ENCODE peak calls at places on chromosomes 2 and 18, in five cellular contexts. One of them, this sample, is unnamed.

GRCh38 chr18:23585007-23585871 is 1.1 kb downstream of the NPC1 start:
- DNase-seq in NB4: peak
- DNase-seq in tibial nerve: no peak
- DNase-seq in ovary: no peak
- DNase-seq in IMR-90: no peak
- DNase-seq in this sample: peak

GRCh38 chr2:168452781-168453180 is 3.3 kb upstream of the CERS6 start:
- DNase-seq in NB4: no peak
- DNase-seq in tibial nerve: no peak
- DNase-seq in ovary: no peak
- DNase-seq in IMR-90: no peak
- DNase-seq in this sample: no peak

GRCh38 chr2:200931227-200931626 is 32.2 kb downstream of the ORC2 start:
- DNase-seq in NB4: peak
- DNase-seq in tibial nerve: no peak
- DNase-seq in ovary: no peak
- DNase-seq in IMR-90: peak
- DNase-seq in this sample: no peak

GRCh38 chr2:42753188-42753813 is 10.6 kb downstream of the OXER1 start:
- DNase-seq in NB4: peak
- DNase-seq in tibial nerve: no peak
- DNase-seq in ovary: no peak
- DNase-seq in IMR-90: no peak
- DNase-seq in this sample: no peak

GRCh38 chr2:131027566-131028528 is 65.4 kb downstream of the FAM168B start:
- DNase-seq in NB4: no peak
- DNase-seq in tibial nerve: no peak
- DNase-seq in ovary: no peak
- DNase-seq in IMR-90: no peak
- DNase-seq in this sample: no peak

GRCh38 chr2:174013310-174013751 is 48.2 kb upstream of the SP3 start:
- DNase-seq in NB4: peak
- DNase-seq in tibial nerve: peak
- DNase-seq in ovary: peak
- DNase-seq in IMR-90: no peak
- DNase-seq in this sample: peak

GRCh38 chr2:86453838-86454237 is 12.7 kb downstream of the KDM3A start:
- DNase-seq in NB4: no peak
- DNase-seq in tibial nerve: peak
- DNase-seq in ovary: peak
- DNase-seq in IMR-90: peak
- DNase-seq in this sample: peak

GRCh38 chr2:100524331-100524730 is 38.5 kb upstream of the PDCL3 start:
- DNase-seq in NB4: no peak
- DNase-seq in tibial nerve: no peak
- DNase-seq in ovary: no peak
- DNase-seq in IMR-90: peak
- DNase-seq in this sample: no peak

GRCh38 chr18:45275367-45276113 is 339.7 kb upstream of the SLC14A2 start:
- DNase-seq in NB4: peak
- DNase-seq in tibial nerve: peak
- DNase-seq in ovary: no peak
- DNase-seq in IMR-90: peak
- DNase-seq in this sample: no peak

GRCh38 chr2:88857951-88858406 is 166.5 kb downstream of the RPIA start:
- DNase-seq in NB4: peak
- DNase-seq in tibial nerve: no peak
- DNase-seq in ovary: no peak
- DNase-seq in IMR-90: peak
- DNase-seq in this sample: no peak

GRCh38 chr2:233124449-233125080 is 64.4 kb downstream of the INPP5D start:
- DNase-seq in NB4: peak
- DNase-seq in tibial nerve: no peak
- DNase-seq in ovary: no peak
- DNase-seq in IMR-90: no peak
- DNase-seq in this sample: peak

GRCh38 chr2:95036491-95037289 is 11.2 kb downstream of the MAL start:
- DNase-seq in NB4: no peak
- DNase-seq in tibial nerve: no peak
- DNase-seq in ovary: no peak
- DNase-seq in IMR-90: no peak
- DNase-seq in this sample: no peak

GRCh38 chr2:111029135-111029927 is 91.4 kb upstream of the BCL2L11 start:
- DNase-seq in NB4: peak
- DNase-seq in tibial nerve: no peak
- DNase-seq in ovary: no peak
- DNase-seq in IMR-90: no peak
- DNase-seq in this sample: no peak

GRCh38 chr2:128384956-128385355 is 66.3 kb upstream of the HS6ST1 start:
- DNase-seq in NB4: no peak
- DNase-seq in tibial nerve: no peak
- DNase-seq in ovary: no peak
- DNase-seq in IMR-90: no peak
- DNase-seq in this sample: no peak

GRCh38 chr2:182522428-182522896 is 95.6 kb upstream of the PDE1A start:
- DNase-seq in NB4: no peak
- DNase-seq in tibial nerve: no peak
- DNase-seq in ovary: no peak
- DNase-seq in IMR-90: no peak
- DNase-seq in this sample: no peak

DNA sequence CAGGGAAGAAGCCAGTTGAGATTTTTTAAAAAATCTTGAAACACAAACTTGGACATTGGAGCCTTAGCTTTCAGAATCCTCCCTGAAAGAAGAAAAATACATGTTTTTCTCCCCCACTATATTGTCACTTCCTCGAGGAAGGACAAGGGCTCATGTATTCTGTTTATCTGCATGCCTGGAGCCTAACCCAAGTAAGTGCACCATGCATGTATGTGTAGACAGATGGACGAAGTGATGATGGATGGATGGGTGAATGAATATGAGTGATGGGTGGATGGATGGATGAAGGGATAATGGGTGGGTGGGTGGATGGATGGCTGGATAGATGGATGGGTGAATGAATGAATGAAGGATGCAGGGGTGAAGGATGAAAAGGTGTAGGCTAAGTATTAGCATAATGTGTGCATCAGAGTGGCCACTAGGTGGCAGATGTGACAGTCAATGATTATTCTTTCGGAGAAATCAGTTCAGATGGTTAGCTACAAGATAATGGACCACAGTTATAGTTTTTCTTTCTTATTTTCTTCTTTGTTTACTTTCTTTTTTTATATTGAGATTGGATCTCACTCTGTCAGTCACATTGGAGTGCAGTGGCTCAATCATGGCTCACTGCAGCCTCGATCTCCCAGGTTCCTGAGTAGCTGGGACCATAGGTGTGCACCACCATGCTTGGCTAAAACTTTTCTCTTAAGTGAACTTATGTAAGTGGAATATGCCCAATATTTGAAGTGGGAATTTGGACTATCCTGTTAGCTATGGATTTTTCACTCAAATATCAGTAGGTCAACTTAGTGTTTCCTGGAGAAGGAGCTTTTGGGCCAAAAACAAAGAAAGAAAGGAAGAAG is 18.5 kb upstream of the CCDC93 start:
- DNase-seq in NB4: peak
- DNase-seq in tibial nerve: peak
- DNase-seq in ovary: peak
- DNase-seq in IMR-90: peak
- DNase-seq in this sample: peak
- H3K4me3 ChIP-seq in NB4: no peak
- H3K4me3 ChIP-seq in tibial nerve: no peak
- H3K4me3 ChIP-seq in ovary: no peak
- H3K4me3 ChIP-seq in IMR-90: no peak
- H3K4me3 ChIP-seq in this sample: no peak

GRCh38 chr2:96359310-96359709 is 23.7 kb downstream of the NCAPH start:
- DNase-seq in NB4: peak
- DNase-seq in tibial nerve: peak
- DNase-seq in ovary: no peak
- DNase-seq in IMR-90: no peak
- DNase-seq in this sample: no peak
- TF ChIP-seq CTCF in NB4: peak
- TF ChIP-seq CTCF in tibial nerve: peak
- TF ChIP-seq CTCF in ovary: no peak
- TF ChIP-seq CTCF in IMR-90: no peak
- TF ChIP-seq CTCF in this sample: peak

GRCh38 chr2:46915811-46916630 is 415 bp upstream of the MCFD2 start:
- DNase-seq in NB4: peak
- DNase-seq in tibial nerve: peak
- DNase-seq in ovary: peak
- DNase-seq in IMR-90: peak
- DNase-seq in this sample: peak
- TF ChIP-seq POLR2A in NB4: peak
- TF ChIP-seq POLR2A in tibial nerve: peak
- TF ChIP-seq POLR2A in ovary: peak
- TF ChIP-seq POLR2A in IMR-90: peak
- TF ChIP-seq POLR2A in this sample: peak

DNA sequence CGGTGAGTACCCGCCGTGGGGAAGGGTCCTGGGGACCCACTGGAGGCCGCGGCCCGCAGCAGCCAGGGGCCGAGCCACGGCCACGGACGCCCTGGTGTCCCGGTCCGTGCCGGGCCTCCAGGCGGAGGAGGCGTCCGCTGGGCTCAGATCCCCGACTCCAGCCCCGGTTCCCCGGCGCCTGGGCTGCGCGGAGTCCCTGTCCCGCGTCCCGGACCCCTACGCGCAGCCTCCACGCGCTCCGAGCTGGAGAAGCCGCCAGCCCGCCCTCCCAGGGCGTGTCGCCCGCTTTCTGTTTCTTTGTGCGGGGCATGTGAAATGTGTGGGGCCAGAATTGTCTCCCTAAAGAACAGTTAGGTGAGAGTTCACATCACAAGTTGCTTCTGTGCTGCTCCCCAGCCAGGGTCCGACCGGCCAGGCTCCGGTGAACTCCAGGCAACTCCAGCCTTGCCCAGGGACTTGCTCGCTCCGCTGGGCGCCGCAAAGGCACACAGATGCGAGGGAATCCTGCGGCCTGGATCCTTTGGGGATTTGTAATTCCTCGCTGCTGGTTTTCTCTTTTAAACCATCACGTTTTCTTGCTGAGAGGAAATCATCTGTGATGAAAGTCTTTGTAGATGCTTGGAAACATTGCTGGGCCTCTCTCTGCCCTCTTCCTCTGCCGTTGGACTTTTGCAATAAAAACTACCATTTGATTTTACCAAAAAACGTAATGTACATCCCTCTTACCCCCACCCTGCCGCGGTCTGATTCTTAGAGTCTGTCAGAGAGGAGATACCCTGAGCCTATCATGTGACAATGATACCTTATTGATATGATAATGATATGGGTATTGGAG is 570 bp downstream of the GYPC start:
- DNase-seq in NB4: peak
- DNase-seq in tibial nerve: peak
- DNase-seq in ovary: peak
- DNase-seq in IMR-90: peak
- DNase-seq in this sample: peak
- H3K4me3 ChIP-seq in NB4: peak
- H3K4me3 ChIP-seq in tibial nerve: peak
- H3K4me3 ChIP-seq in ovary: peak
- H3K4me3 ChIP-seq in IMR-90: peak
- H3K4me3 ChIP-seq in this sample: peak

DNA sequence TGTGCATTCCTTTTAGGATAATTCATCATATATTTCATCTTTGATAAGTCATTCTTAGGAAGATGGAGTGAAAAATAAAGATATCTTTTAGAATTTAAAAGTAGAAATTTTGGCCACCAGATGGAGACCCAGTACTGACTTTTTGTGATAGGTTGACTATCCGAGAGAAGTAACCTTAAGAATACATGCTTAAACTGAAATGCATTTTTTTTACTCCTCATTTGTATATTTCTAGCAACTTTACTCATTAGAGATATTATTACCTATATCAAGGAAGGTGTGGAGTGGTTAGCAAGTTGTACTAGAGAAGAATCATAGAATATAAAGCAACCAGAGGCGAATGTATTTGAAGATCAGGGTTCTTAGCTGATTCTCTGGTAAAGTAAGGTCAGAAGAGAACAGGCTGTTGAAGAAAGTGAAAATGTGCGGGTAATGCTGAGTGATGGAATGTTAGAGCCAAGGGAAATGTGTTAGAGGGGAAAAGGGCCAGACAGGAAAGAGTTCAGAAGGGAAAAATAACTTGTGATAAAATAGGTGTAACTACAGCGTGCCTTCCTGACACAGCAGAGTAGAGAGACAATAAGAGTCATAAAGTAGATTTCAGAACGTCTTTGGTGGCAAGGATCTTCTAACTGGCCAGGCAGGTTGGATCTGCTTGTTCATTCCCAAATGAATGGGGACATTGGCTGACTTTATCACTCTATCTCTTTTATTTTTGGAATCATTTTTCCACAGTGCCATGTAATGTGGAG is 52.3 kb downstream of the TDRD15 start:
- DNase-seq in NB4: peak
- DNase-seq in tibial nerve: no peak
- DNase-seq in ovary: no peak
- DNase-seq in IMR-90: peak
- DNase-seq in this sample: peak
- TF ChIP-seq CTCF in NB4: no peak
- TF ChIP-seq CTCF in tibial nerve: peak
- TF ChIP-seq CTCF in ovary: peak
- TF ChIP-seq CTCF in IMR-90: peak
- TF ChIP-seq CTCF in this sample: peak

This sample was measured in adrenal gland.